ENCODE peak calls at places on chromosomes 4 and X, in nine cellular contexts. P is endothelial cell, Q is fibroblast of the aortic adventitia, N is AG10803, D is MCF 10A, B is choroid plexus epithelial cell, U is stomach, G is neural progenitor cell, H is progenitor cell of endocrine pancreas. E is an unnamed sample.

GRCh38 chrX:96425204-96425603 is 259.4 kb upstream of the DIAPH2 start:
- DNase-seq in Q (no peak), U (no peak), B (no peak), G (no peak), H (no peak), N (no peak), D (no peak), P (no peak), E (no peak)

GRCh38 chr4:57370691-57371090 is 260.5 kb upstream of the IGFBP7 start:
- DNase-seq in U (no peak), H (no peak), B (no peak), D (no peak), N (no peak), Q (no peak), P (no peak), G (no peak), E (no peak)

GRCh38 chr4:35793045-35793722 is 451.1 kb downstream of the ARAP2 start:
- DNase-seq in B (peak; percentile 0), U (no peak), D (no peak), P (no peak), Q (no peak), G (no peak), N (no peak), H (no peak), E (no peak)

GRCh38 chr4:52655505-52655904 is 3.6 kb downstream of the USP46 start:
- DNase-seq in H (no peak), D (no peak), Q (peak; percentile 41), N (peak; percentile 12), U (no peak), P (no peak), G (no peak), B (no peak), E (no peak)

GRCh38 chr4:178010596-178010995 is 568.4 kb upstream of the AGA start:
- DNase-seq in G (no peak), P (no peak), Q (no peak), N (no peak), D (no peak), B (no peak), H (no peak), U (no peak), E (no peak)

GRCh38 chr4:84944952-84945351 is 21.5 kb downstream of the WDFY3 start:
- DNase-seq in P (no peak), U (no peak), Q (no peak), B (peak; percentile 28), N (peak; percentile 57), G (no peak), H (no peak), D (peak; percentile 39), E (no peak)

GRCh38 chr4:72900952-72901351 is 168.6 kb downstream of the COX18 start:
- DNase-seq in N (peak; percentile 31), B (no peak), D (no peak), U (no peak), P (no peak), G (no peak), Q (peak; percentile 48), H (no peak), E (no peak)

GRCh38 chr4:95506264-95506663 is 42.5 kb downstream of the UNC5C start:
- DNase-seq in P (no peak), D (peak; percentile 32), N (no peak), Q (peak; percentile 37), H (no peak), G (no peak), B (peak; percentile 35), U (no peak), E (no peak)

GRCh38 chr4:114599231-114600065 is 841 bp downstream of the UGT8 start:
- DNase-seq in D (peak; percentile 62), Q (no peak), G (peak; percentile 54), P (peak; percentile 22), N (no peak), U (peak; percentile 43), H (no peak), B (no peak), E (no peak)

GRCh38 chrX:153571159-153571908 is 27.6 kb downstream of the CCNQ start:
- DNase-seq in N (no peak), B (no peak), D (no peak), Q (no peak), G (no peak), U (no peak), P (no peak), H (no peak), E (no peak)

GRCh38 chr4:154927126-154927525 is 146.1 kb downstream of the RBM46 start:
- DNase-seq in G (no peak), D (no peak), Q (no peak), H (no peak), B (no peak), U (no peak), N (no peak), P (no peak), E (no peak)

GRCh38 chr4:20675786-20676185 is 24.5 kb upstream of the PACRGL start:
- DNase-seq in G (no peak), H (no peak), D (no peak), Q (no peak), U (no peak), P (no peak), N (no peak), B (no peak), E (no peak)

GRCh38 chr4:30943356-30943755 is 223.2 kb downstream of the PCDH7 start:
- DNase-seq in B (peak; percentile 60), G (no peak), N (no peak), P (no peak), D (no peak), U (no peak), H (no peak), Q (peak; percentile 44), E (no peak)

GRCh38 chr4:83679692-83680091 is 143.8 kb downstream of the GPAT3 start:
- DNase-seq in H (no peak), Q (no peak), P (no peak), B (no peak), N (no peak), U (no peak), D (no peak), G (no peak), E (no peak)

GRCh38 chrX:69082055-69082752 is 83.0 kb downstream of the PJA1 start:
- DNase-seq in H (no peak), Q (no peak), P (no peak), B (no peak), G (no peak), D (no peak), U (no peak), N (no peak), E (peak; percentile 27)

GRCh38 chr4:40953253-40954118 is 203.7 kb downstream of the NSUN7 start:
- DNase-seq in U (no peak), Q (no peak), D (no peak), B (peak; percentile 42), G (peak; percentile 18), H (no peak), N (peak; percentile 73), P (no peak), E (no peak)

GRCh38 chr4:2937146-2937857 is 25.9 kb downstream of the NOP14 start:
- DNase-seq in G (no peak), B (peak; percentile 68), D (peak; percentile 89), H (no peak), U (peak; percentile 67), P (no peak), Q (no peak), N (no peak), E (no peak)

GRCh38 chr4:98993419-98994071 is 2.0 kb upstream of the METAP1 start:
- DNase-seq in P (no peak), Q (no peak), D (no peak), H (no peak), N (no peak), B (no peak), G (no peak), U (no peak), E (no peak)

DNA sequence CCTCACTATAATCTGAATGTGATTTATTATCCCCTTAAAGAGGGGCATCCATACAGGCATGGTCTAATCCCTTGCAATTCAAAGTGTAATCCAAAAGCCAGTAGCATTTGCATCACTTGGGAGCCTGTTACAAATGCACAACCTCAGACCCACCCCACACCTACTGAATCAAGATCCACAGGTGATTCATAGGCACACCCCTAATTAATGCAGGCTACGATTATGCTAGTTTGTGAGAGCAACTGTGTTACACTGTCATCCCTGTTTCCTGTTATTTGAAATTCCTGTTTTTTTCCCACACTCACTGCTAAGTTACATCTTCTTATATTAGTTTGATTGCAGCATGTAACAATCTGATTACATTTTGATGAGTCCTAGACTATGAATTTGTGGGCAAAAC is 120.0 kb downstream of the RAB28 start:
- DNase-seq in N (no peak), D (no peak), H (no peak), Q (no peak), P (no peak), G (no peak), B (no peak), U (no peak), E (no peak)
- TF ChIP-seq CTCF in N (no peak), D (no peak), H (no peak), Q (no peak), P (no peak), G (no peak), B (no peak), U (no peak), E (no peak)

GRCh38 chrX:136162827-136163427 is 15.6 kb downstream of the FHL1 start:
- DNase-seq in H (no peak), G (peak; percentile 64), N (peak; percentile 46), U (peak; percentile 50), P (peak; percentile 58), B (peak; percentile 68), Q (peak; percentile 61), D (peak; percentile 70), E (no peak)

GRCh38 chrX:136163694-136164093 is 16.4 kb downstream of the FHL1 start:
- DNase-seq in D (no peak), H (no peak), P (no peak), G (no peak), U (no peak), Q (peak; percentile 41), N (peak; percentile 26), B (no peak), E (no peak)

GRCh38 chrX:136168929-136169735 is 21.8 kb downstream of the FHL1 start:
- DNase-seq in P (peak; percentile 31), N (peak; percentile 96), H (no peak), D (peak; percentile 56), U (no peak), B (peak; percentile 93), Q (peak; percentile 95), G (peak; percentile 84), E (peak; percentile 96)

GRCh38 chrX:136170109-136170800 is 22.9 kb downstream of the FHL1 start:
- DNase-seq in Q (peak; percentile 68), D (no peak), G (no peak), P (no peak), B (peak; percentile 63), N (peak; percentile 71), H (no peak), U (no peak), E (no peak)

GRCh38 chrX:136166221-136166855 is 19.0 kb downstream of the FHL1 start:
- DNase-seq in P (no peak), N (peak; percentile 60), D (peak; percentile 43), G (peak; percentile 22), H (no peak), U (no peak), B (peak; percentile 70), Q (peak; percentile 66), E (no peak)
- TF ChIP-seq CTCF in P (no peak), N (peak; percentile 62), D (peak; percentile 40), G (peak; percentile 12), H (no peak), U (no peak), B (peak; percentile 63), Q (peak; percentile 61), E (peak; percentile 63)

GRCh38 chrX:115367956-115368355 is 78.4 kb downstream of the LUZP4 start:
- DNase-seq in N (peak; percentile 8), D (peak; percentile 18), Q (no peak), P (no peak), U (no peak), H (no peak), G (no peak), B (no peak), E (no peak)
- TF ChIP-seq CTCF in N (no peak), D (no peak), Q (no peak), P (no peak), U (no peak), H (no peak), G (no peak), B (no peak), E (no peak)

GRCh38 chr4:11623726-11624037 is 195.0 kb upstream of the HS3ST1 start:
- DNase-seq in H (peak; percentile 9), N (no peak), U (peak; percentile 77), D (peak; percentile 47), P (peak; percentile 5), B (peak; percentile 60), G (peak; percentile 54), Q (peak; percentile 32), E (no peak)
- TF ChIP-seq CTCF in H (peak; percentile 50), N (no peak), U (peak; percentile 24), D (peak; percentile 17), P (no peak), B (peak; percentile 74), G (peak; percentile 52), Q (peak; percentile 53), E (no peak)